ENCODE peak calls at places on chromosomes 2 and 18, in eight cellular contexts. One of them, this sample, is unnamed.

GRCh38 chr2:159921752-159922404 is 123.9 kb upstream of the CD302 start:
- DNase-seq in NCI-H82: peak
- DNase-seq in GM13976: peak
- DNase-seq in progenitor cell of endocrine pancreas: peak
- DNase-seq in non-pigmented ciliary epithelial cell: no peak
- DNase-seq in stimulated activated CD8-positive, alpha-beta memory T cell treated with anti-CD3 and anti-CD28 coated beads, Interleukin-7, amount 100 ng/mL, for 4 hours: peak
- DNase-seq in T-helper 9 cell: peak
- DNase-seq in skeletal muscle cell: no peak
- DNase-seq in this sample: peak

GRCh38 chr2:24456610-24457556 is 34.2 kb upstream of the NCOA1 start:
- DNase-seq in skeletal muscle cell: peak
- DNase-seq in NCI-H82: peak
- DNase-seq in GM13976: no peak
- DNase-seq in stimulated activated CD8-positive, alpha-beta memory T cell treated with anti-CD3 and anti-CD28 coated beads, Interleukin-7, amount 100 ng/mL, for 4 hours: no peak
- DNase-seq in non-pigmented ciliary epithelial cell: peak
- DNase-seq in T-helper 9 cell: no peak
- DNase-seq in progenitor cell of endocrine pancreas: no peak
- DNase-seq in this sample: no peak

GRCh38 chr2:198252472-198252871 is 448.1 kb downstream of the PLCL1 start:
- DNase-seq in GM13976: no peak
- DNase-seq in stimulated activated CD8-positive, alpha-beta memory T cell treated with anti-CD3 and anti-CD28 coated beads, Interleukin-7, amount 100 ng/mL, for 4 hours: no peak
- DNase-seq in progenitor cell of endocrine pancreas: no peak
- DNase-seq in NCI-H82: no peak
- DNase-seq in T-helper 9 cell: no peak
- DNase-seq in non-pigmented ciliary epithelial cell: no peak
- DNase-seq in skeletal muscle cell: no peak
- DNase-seq in this sample: no peak

GRCh38 chr2:54318810-54319209 is 62.8 kb upstream of the TSPYL6 start:
- DNase-seq in T-helper 9 cell: no peak
- DNase-seq in GM13976: no peak
- DNase-seq in stimulated activated CD8-positive, alpha-beta memory T cell treated with anti-CD3 and anti-CD28 coated beads, Interleukin-7, amount 100 ng/mL, for 4 hours: no peak
- DNase-seq in NCI-H82: no peak
- DNase-seq in non-pigmented ciliary epithelial cell: no peak
- DNase-seq in skeletal muscle cell: no peak
- DNase-seq in progenitor cell of endocrine pancreas: no peak
- DNase-seq in this sample: no peak

GRCh38 chr2:22957441-22957840 is 427.5 kb upstream of the KLHL29 start:
- DNase-seq in GM13976: no peak
- DNase-seq in progenitor cell of endocrine pancreas: no peak
- DNase-seq in NCI-H82: no peak
- DNase-seq in T-helper 9 cell: no peak
- DNase-seq in non-pigmented ciliary epithelial cell: no peak
- DNase-seq in stimulated activated CD8-positive, alpha-beta memory T cell treated with anti-CD3 and anti-CD28 coated beads, Interleukin-7, amount 100 ng/mL, for 4 hours: no peak
- DNase-seq in skeletal muscle cell: no peak
- DNase-seq in this sample: peak

GRCh38 chr2:33090553-33091134 is 143.9 kb downstream of the LTBP1 start:
- DNase-seq in progenitor cell of endocrine pancreas: no peak
- DNase-seq in NCI-H82: no peak
- DNase-seq in skeletal muscle cell: no peak
- DNase-seq in non-pigmented ciliary epithelial cell: no peak
- DNase-seq in stimulated activated CD8-positive, alpha-beta memory T cell treated with anti-CD3 and anti-CD28 coated beads, Interleukin-7, amount 100 ng/mL, for 4 hours: no peak
- DNase-seq in T-helper 9 cell: no peak
- DNase-seq in GM13976: no peak
- DNase-seq in this sample: no peak

GRCh38 chr2:71348302-71348701 is 16.7 kb downstream of the ZNF638 start:
- DNase-seq in skeletal muscle cell: no peak
- DNase-seq in GM13976: no peak
- DNase-seq in non-pigmented ciliary epithelial cell: no peak
- DNase-seq in stimulated activated CD8-positive, alpha-beta memory T cell treated with anti-CD3 and anti-CD28 coated beads, Interleukin-7, amount 100 ng/mL, for 4 hours: no peak
- DNase-seq in NCI-H82: no peak
- DNase-seq in T-helper 9 cell: no peak
- DNase-seq in progenitor cell of endocrine pancreas: no peak
- DNase-seq in this sample: no peak

GRCh38 chr2:15714609-15715008 is 122.9 kb downstream of the DDX1 start:
- DNase-seq in NCI-H82: no peak
- DNase-seq in progenitor cell of endocrine pancreas: no peak
- DNase-seq in skeletal muscle cell: no peak
- DNase-seq in T-helper 9 cell: no peak
- DNase-seq in stimulated activated CD8-positive, alpha-beta memory T cell treated with anti-CD3 and anti-CD28 coated beads, Interleukin-7, amount 100 ng/mL, for 4 hours: no peak
- DNase-seq in non-pigmented ciliary epithelial cell: no peak
- DNase-seq in GM13976: no peak
- DNase-seq in this sample: no peak

GRCh38 chr2:33144243-33144642 is 197.5 kb downstream of the LTBP1 start:
- DNase-seq in progenitor cell of endocrine pancreas: no peak
- DNase-seq in T-helper 9 cell: no peak
- DNase-seq in stimulated activated CD8-positive, alpha-beta memory T cell treated with anti-CD3 and anti-CD28 coated beads, Interleukin-7, amount 100 ng/mL, for 4 hours: no peak
- DNase-seq in skeletal muscle cell: no peak
- DNase-seq in GM13976: no peak
- DNase-seq in non-pigmented ciliary epithelial cell: no peak
- DNase-seq in NCI-H82: no peak
- DNase-seq in this sample: no peak

GRCh38 chr2:217742276-217742675 is 260.5 kb downstream of the TNS1 start:
- DNase-seq in T-helper 9 cell: no peak
- DNase-seq in progenitor cell of endocrine pancreas: no peak
- DNase-seq in NCI-H82: no peak
- DNase-seq in stimulated activated CD8-positive, alpha-beta memory T cell treated with anti-CD3 and anti-CD28 coated beads, Interleukin-7, amount 100 ng/mL, for 4 hours: no peak
- DNase-seq in GM13976: no peak
- DNase-seq in non-pigmented ciliary epithelial cell: no peak
- DNase-seq in skeletal muscle cell: no peak
- DNase-seq in this sample: no peak

GRCh38 chr18:70454705-70455322 is 166.0 kb downstream of the SOCS6 start:
- DNase-seq in stimulated activated CD8-positive, alpha-beta memory T cell treated with anti-CD3 and anti-CD28 coated beads, Interleukin-7, amount 100 ng/mL, for 4 hours: no peak
- DNase-seq in GM13976: peak
- DNase-seq in T-helper 9 cell: no peak
- DNase-seq in non-pigmented ciliary epithelial cell: peak
- DNase-seq in NCI-H82: peak
- DNase-seq in skeletal muscle cell: no peak
- DNase-seq in progenitor cell of endocrine pancreas: peak
- DNase-seq in this sample: peak

GRCh38 chr2:171893824-171894611 is at the start of gene SLC25A12:
- DNase-seq in GM13976: peak
- DNase-seq in T-helper 9 cell: peak
- DNase-seq in skeletal muscle cell: peak
- DNase-seq in NCI-H82: peak
- DNase-seq in non-pigmented ciliary epithelial cell: no peak
- DNase-seq in progenitor cell of endocrine pancreas: peak
- DNase-seq in stimulated activated CD8-positive, alpha-beta memory T cell treated with anti-CD3 and anti-CD28 coated beads, Interleukin-7, amount 100 ng/mL, for 4 hours: peak
- DNase-seq in this sample: peak

GRCh38 chr2:235762832-235763598 is 269.2 kb downstream of the AGAP1 start:
- DNase-seq in stimulated activated CD8-positive, alpha-beta memory T cell treated with anti-CD3 and anti-CD28 coated beads, Interleukin-7, amount 100 ng/mL, for 4 hours: no peak
- DNase-seq in progenitor cell of endocrine pancreas: no peak
- DNase-seq in T-helper 9 cell: no peak
- DNase-seq in NCI-H82: no peak
- DNase-seq in non-pigmented ciliary epithelial cell: no peak
- DNase-seq in skeletal muscle cell: no peak
- DNase-seq in GM13976: no peak
- DNase-seq in this sample: no peak

GRCh38 chr2:9538000-9538507 is 17.6 kb downstream of the ADAM17 start:
- DNase-seq in stimulated activated CD8-positive, alpha-beta memory T cell treated with anti-CD3 and anti-CD28 coated beads, Interleukin-7, amount 100 ng/mL, for 4 hours: no peak
- DNase-seq in GM13976: peak
- DNase-seq in non-pigmented ciliary epithelial cell: peak
- DNase-seq in skeletal muscle cell: peak
- DNase-seq in T-helper 9 cell: no peak
- DNase-seq in NCI-H82: no peak
- DNase-seq in progenitor cell of endocrine pancreas: no peak
- DNase-seq in this sample: no peak

GRCh38 chr18:48805826-48806535 is 144.8 kb downstream of the SMAD7 start:
- DNase-seq in progenitor cell of endocrine pancreas: no peak
- DNase-seq in GM13976: no peak
- DNase-seq in stimulated activated CD8-positive, alpha-beta memory T cell treated with anti-CD3 and anti-CD28 coated beads, Interleukin-7, amount 100 ng/mL, for 4 hours: no peak
- DNase-seq in non-pigmented ciliary epithelial cell: no peak
- DNase-seq in NCI-H82: no peak
- DNase-seq in T-helper 9 cell: no peak
- DNase-seq in skeletal muscle cell: no peak
- DNase-seq in this sample: no peak

GRCh38 chr2:207078186-207078798 is 87.5 kb downstream of the KLF7 start:
- DNase-seq in T-helper 9 cell: no peak
- DNase-seq in stimulated activated CD8-positive, alpha-beta memory T cell treated with anti-CD3 and anti-CD28 coated beads, Interleukin-7, amount 100 ng/mL, for 4 hours: no peak
- DNase-seq in skeletal muscle cell: no peak
- DNase-seq in GM13976: no peak
- DNase-seq in NCI-H82: no peak
- DNase-seq in progenitor cell of endocrine pancreas: no peak
- DNase-seq in non-pigmented ciliary epithelial cell: no peak
- DNase-seq in this sample: no peak

GRCh38 chr2:136117391-136117841 is 533 bp downstream of the CXCR4 start:
- DNase-seq in stimulated activated CD8-positive, alpha-beta memory T cell treated with anti-CD3 and anti-CD28 coated beads, Interleukin-7, amount 100 ng/mL, for 4 hours: no peak
- DNase-seq in non-pigmented ciliary epithelial cell: no peak
- DNase-seq in progenitor cell of endocrine pancreas: peak
- DNase-seq in NCI-H82: peak
- DNase-seq in skeletal muscle cell: no peak
- DNase-seq in GM13976: peak
- DNase-seq in T-helper 9 cell: peak
- DNase-seq in this sample: peak

GRCh38 chr2:240141736-240142135 is 1.3 kb upstream of the OTOS start:
- DNase-seq in skeletal muscle cell: no peak
- DNase-seq in non-pigmented ciliary epithelial cell: no peak
- DNase-seq in GM13976: no peak
- DNase-seq in T-helper 9 cell: no peak
- DNase-seq in stimulated activated CD8-positive, alpha-beta memory T cell treated with anti-CD3 and anti-CD28 coated beads, Interleukin-7, amount 100 ng/mL, for 4 hours: no peak
- DNase-seq in progenitor cell of endocrine pancreas: no peak
- DNase-seq in NCI-H82: no peak
- DNase-seq in this sample: no peak

GRCh38 chr2:178392215-178392614 is 58.8 kb downstream of the PRKRA start:
- DNase-seq in non-pigmented ciliary epithelial cell: no peak
- DNase-seq in GM13976: no peak
- DNase-seq in progenitor cell of endocrine pancreas: no peak
- DNase-seq in skeletal muscle cell: peak
- DNase-seq in stimulated activated CD8-positive, alpha-beta memory T cell treated with anti-CD3 and anti-CD28 coated beads, Interleukin-7, amount 100 ng/mL, for 4 hours: no peak
- DNase-seq in T-helper 9 cell: no peak
- DNase-seq in NCI-H82: no peak
- DNase-seq in this sample: no peak